ENCODE peak calls at places on chromosomes 12 and 14, in five cellular contexts. L is colonic mucosa, V is fibroblast of lung, Q is HCT116, S is left ventricle myocardium inferior. O is an unnamed sample. For H3K4me1, the result is how much of the 10 kb centered on the place peaks cover.

GRCh38 chr14:34460295-34460694 is 1.7 kb downstream of the SPTSSA start:
- DNase-seq in L (no peak), S (no peak), V (no peak), Q (no peak), O (no peak)

GRCh38 chr12:108240027-108240785 is 98.9 kb downstream of the CMKLR1 start:
- DNase-seq in V (no peak), L (no peak), Q (no peak), S (no peak), O (no peak)

GRCh38 chr12:6069452-6070093 is 54.9 kb downstream of the VWF start:
- DNase-seq in L (no peak), S (no peak), V (peak), Q (no peak), O (no peak)

GRCh38 chr12:2017724-2018337 is 13.6 kb upstream of the DCP1B start:
- DNase-seq in S (no peak), Q (no peak), L (no peak), V (no peak), O (no peak)

GRCh38 chr12:106305376-106305775 is 2.8 kb downstream of the TCP11L2 start:
- DNase-seq in Q (no peak), V (no peak), L (no peak), S (no peak), O (no peak)

GRCh38 chr12:76945867-76946266 is 67.0 kb upstream of the CSRP2 start:
- DNase-seq in L (no peak), V (peak), Q (no peak), S (no peak), O (no peak)

GRCh38 chr14:95498622-95499353 is 17.7 kb downstream of the SYNE3 start:
- DNase-seq in S (no peak), L (peak), V (peak), Q (no peak), O (no peak)

GRCh38 chr14:91801358-91801757 is 66.0 kb downstream of the TC2N start:
- DNase-seq in Q (no peak), V (no peak), S (no peak), L (no peak), O (no peak)

GRCh38 chr14:57982802-57983201 is 116.9 kb upstream of the SLC35F4 start:
- DNase-seq in L (no peak), Q (no peak), S (no peak), V (no peak), O (peak)

GRCh38 chr14:105943973-105944602 is 417.7 kb downstream of the TMEM121 start:
- DNase-seq in S (no peak), L (no peak), V (no peak), Q (no peak), O (no peak)

GRCh38 chr12:49683604-49684309 is 23.4 kb downstream of the FMNL3 start:
- DNase-seq in V (no peak), Q (no peak), L (no peak), S (no peak), O (no peak)

GRCh38 chr12:5085896-5086295 is 42.2 kb downstream of the KCNA5 start:
- DNase-seq in L (no peak), V (peak), S (no peak), Q (no peak), O (no peak)

GRCh38 chr12:112422531-112422930 is 3.8 kb downstream of the PTPN11 start:
- DNase-seq in Q (no peak), S (no peak), L (no peak), V (peak), O (no peak)

GRCh38 chr12:95994476-95994875 is 1.7 kb downstream of the HAL start:
- DNase-seq in S (no peak), Q (no peak), L (no peak), V (no peak), O (no peak)

GRCh38 chr14:70052990-70053389 is 135.8 kb downstream of the SLC8A3 start:
- DNase-seq in Q (no peak), V (peak), S (no peak), L (peak), O (no peak)

GRCh38 chr12:115763376-115763775 is 514.1 kb downstream of the MED13L start:
- DNase-seq in L (no peak), Q (no peak), V (peak), S (no peak), O (no peak)

GRCh38 chr14:74019743-74020142 is 594 bp downstream of the BBOF1 start:
- DNase-seq in V (peak), S (no peak), Q (no peak), L (no peak), O (no peak)

GRCh38 chr12:56128669-56129209 is 672 bp downstream of the ESYT1 start:
- DNase-seq in S (no peak), V (no peak), Q (no peak), L (peak), O (no peak)

GRCh38 chr14:72104011-72104613 is 171.9 kb downstream of the RGS6 start:
- DNase-seq in V (no peak), L (no peak), Q (peak), S (no peak), O (peak)

GRCh38 chr14:22598896-22599244 is 770 bp downstream of the ABHD4 start:
- DNase-seq in S (no peak), Q (peak), V (peak), L (peak), O (no peak)

GRCh38 chr12:102144221-102144620 is 24.2 kb downstream of the PARPBP start:
- DNase-seq in V (peak), Q (no peak), L (no peak), S (no peak), O (no peak)

GRCh38 chr14:77607741-77608302 is 8.6 kb downstream of the SPTLC2 start:
- DNase-seq in V (no peak), S (no peak), Q (no peak), L (no peak), O (no peak)

GRCh38 chr14:29243355-29243754 is 476.8 kb downstream of the FOXG1 start:
- DNase-seq in L (no peak), S (no peak), V (peak), Q (no peak), O (no peak)

GRCh38 chr14:105528859-105529505 is 2.6 kb downstream of the TMEM121 start:
- DNase-seq in L (no peak), Q (no peak), S (no peak), V (no peak), O (no peak)

GRCh38 chr14:69763761-69764510 is 3.0 kb upstream of the SRSF5 start:
- DNase-seq in Q (no peak), L (no peak), S (no peak), V (no peak), O (no peak)

GRCh38 chr14:85587152-85587697 is 57.3 kb downstream of the FLRT2 start:
- DNase-seq in S (no peak), Q (no peak), L (no peak), V (peak), O (no peak)

GRCh38 chr12:25689996-25690501 is 137.0 kb upstream of the LMNTD1 start:
- DNase-seq in L (peak), V (no peak), S (peak), Q (no peak), O (peak)

GRCh38 chr12:68768431-68768934 is 22.5 kb downstream of the SLC35E3 start:
- DNase-seq in V (peak), Q (no peak), S (no peak), L (no peak), O (no peak)

GRCh38 chr12:68767191-68767590 is 21.2 kb downstream of the SLC35E3 start:
- DNase-seq in S (no peak), Q (no peak), V (no peak), L (no peak), O (no peak)

GRCh38 chr12:68765696-68766095 is 19.7 kb downstream of the SLC35E3 start:
- DNase-seq in V (no peak), L (no peak), Q (no peak), S (no peak), O (no peak)

GRCh38 chr12:68769941-68770340 is 24.0 kb downstream of the SLC35E3 start:
- DNase-seq in Q (no peak), V (no peak), S (no peak), L (no peak), O (no peak)

DNA sequence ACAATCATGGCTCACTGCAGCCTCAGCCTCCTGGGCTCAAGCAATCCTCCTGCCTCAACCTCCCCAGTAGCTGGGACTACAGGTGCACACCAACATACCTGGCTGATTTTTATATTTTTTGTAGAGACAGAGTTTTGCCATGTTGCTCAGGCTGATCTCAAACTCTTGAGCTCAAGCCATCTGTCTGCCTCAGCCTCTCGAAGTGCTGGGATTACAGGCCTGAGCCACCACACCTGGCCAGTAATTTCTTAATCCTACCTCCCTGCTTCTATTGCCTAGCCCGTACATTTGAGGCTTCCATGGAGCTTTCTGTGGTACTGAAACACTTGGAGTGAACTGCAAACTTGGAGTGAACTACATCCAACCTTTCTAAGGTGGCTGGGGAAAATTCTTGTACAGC is 20.7 kb downstream of the SLC35E3 start:
- DNase-seq in V (no peak), S (no peak), L (no peak), Q (no peak), O (no peak)
- H3K4me1 ChIP-seq in V (under half), S (under half), L (under half), Q (under half), O (under half)

GRCh38 chr12:93447555-93448265 is 6.0 kb upstream of the UBE2N start:
- DNase-seq in V (no peak), Q (no peak), S (no peak), L (no peak), O (no peak)
- H3K4me1 ChIP-seq in V (under half), Q (under half), S (under half), L (under half), O (under half)

GRCh38 chr12:132524405-132524804 is 34.5 kb downstream of the FBRSL1 start:
- DNase-seq in Q (no peak), V (peak), S (no peak), L (no peak), O (no peak)
- H3K4me1 ChIP-seq in Q (under half), V (under half), S (under half), L (under half), O (under half)

GRCh38 chr12:117048585-117048904 is 50.7 kb downstream of the TESC start:
- DNase-seq in Q (no peak), S (no peak), L (no peak), V (no peak), O (no peak)
- H3K4me1 ChIP-seq in Q (under half), S (half or more), L (under half), V (under half), O (under half)

GRCh38 chr12:104471336-104471735 is 14.6 kb downstream of the CHST11 start:
- DNase-seq in S (no peak), L (no peak), V (no peak), Q (no peak), O (no peak)
- H3K4me1 ChIP-seq in S (under half), L (under half), V (under half), Q (under half), O (under half)

O was measured in pancreas.